ENCODE peak calls at places on chromosomes 1 and 21, in five cellular contexts. A is mammary epithelial cell; X is CD8-positive, alpha-beta T cell; P is endodermal cell; E is spleen. K is an unnamed sample.

GRCh38 chr1:151132676-151133338 is 13.6 kb downstream of the SEMA6C start:
- DNase-seq in A (no peak), X (no peak), P (peak), E (no peak), K (no peak)

GRCh38 chr1:28199328-28200233 is 23.1 kb upstream of the PTAFR start:
- DNase-seq in A (no peak), X (peak), P (no peak), E (no peak), K (no peak)

GRCh38 chr1:96559707-96560588 is 161.6 kb upstream of the PTBP2 start:
- DNase-seq in A (peak), X (no peak), P (no peak), E (no peak), K (peak)

GRCh38 chr21:45641480-45642035 is 2.0 kb upstream of the PCBP3 start:
- DNase-seq in A (no peak), X (no peak), P (peak), E (peak), K (no peak)

GRCh38 chr1:19416145-19416544 is 69.2 kb downstream of the CAPZB start:
- DNase-seq in A (no peak), X (no peak), P (no peak), E (no peak), K (peak)

GRCh38 chr21:28857720-28858119 is 135.0 kb downstream of the LTN1 start:
- DNase-seq in A (no peak), X (no peak), P (no peak), E (no peak), K (no peak)

GRCh38 chr1:223363057-223363855 is 720 bp downstream of the SUSD4 start:
- DNase-seq in A (no peak), X (peak), P (peak), E (no peak), K (no peak)

GRCh38 chr1:197336571-197336970 is 68.5 kb downstream of the CRB1 start:
- DNase-seq in A (no peak), X (no peak), P (no peak), E (no peak), K (no peak)

GRCh38 chr1:226702957-226703831 is 35.9 kb downstream of the ITPKB start:
- DNase-seq in A (peak), X (peak), P (peak), E (peak), K (no peak)

GRCh38 chr1:60037669-60038068 is 35.9 kb downstream of the C1orf87 start:
- DNase-seq in A (no peak), X (no peak), P (no peak), E (no peak), K (no peak)

GRCh38 chr1:55217226-55217996 is 2.2 kb upstream of the USP24 start:
- DNase-seq in A (no peak), X (no peak), P (no peak), E (no peak), K (no peak)

GRCh38 chr1:245880754-245881403 is 626.2 kb downstream of the SMYD3 start:
- DNase-seq in A (peak), X (no peak), P (no peak), E (no peak), K (peak)

GRCh38 chr1:209527372-209527771 is 56.1 kb upstream of the CAMK1G start:
- DNase-seq in A (peak), X (no peak), P (no peak), E (no peak), K (peak)

GRCh38 chr1:167601442-167602380 is 28.3 kb upstream of the RCSD1 start:
- DNase-seq in A (peak), X (peak), P (no peak), E (peak), K (no peak)

GRCh38 chr1:167605576-167605975 is 24.5 kb upstream of the RCSD1 start:
- DNase-seq in A (peak), X (no peak), P (no peak), E (no peak), K (peak)

GRCh38 chr1:167594827-167595226 is 35.2 kb upstream of the RCSD1 start:
- DNase-seq in A (no peak), X (no peak), P (no peak), E (no peak), K (no peak)

GRCh38 chr1:167602840-167603239 is 27.2 kb upstream of the RCSD1 start:
- DNase-seq in A (no peak), X (no peak), P (no peak), E (peak), K (no peak)

DNA sequence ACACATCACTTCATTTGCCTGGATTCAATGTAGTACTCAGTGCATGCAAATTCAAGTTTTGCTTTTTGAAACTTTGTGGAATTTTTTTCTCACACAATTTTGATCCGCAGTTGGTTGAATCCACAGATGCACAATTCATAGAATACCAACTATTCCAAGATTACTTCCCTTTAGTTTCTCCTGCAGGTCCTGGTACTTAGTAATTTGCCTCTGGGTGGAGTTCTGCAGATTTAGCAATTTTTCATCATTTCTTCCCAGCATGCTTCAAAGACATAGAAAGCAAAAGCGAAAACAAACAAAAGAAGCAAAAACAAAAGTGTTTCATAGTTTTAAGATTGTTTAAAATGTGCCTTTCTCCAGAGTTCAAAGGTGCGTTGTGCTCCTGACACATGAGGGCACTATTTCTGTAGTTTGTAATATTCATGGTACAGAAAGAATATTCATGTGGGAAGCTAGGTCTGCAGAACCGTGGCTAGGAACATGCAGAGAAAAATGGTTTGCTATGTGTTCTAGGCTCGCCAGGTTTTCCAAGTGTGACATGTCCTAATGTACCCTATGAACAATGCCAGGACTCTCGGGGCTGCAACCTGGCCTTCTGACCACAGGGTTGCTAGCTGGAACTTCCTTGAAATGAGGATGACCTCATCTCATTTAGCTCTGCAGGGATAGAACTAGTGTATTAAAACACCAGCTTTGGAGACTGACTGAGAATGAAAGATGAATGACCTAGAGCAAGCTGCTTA is 30.0 kb upstream of the RCSD1 start:
- DNase-seq in A (peak), X (no peak), P (no peak), E (no peak), K (peak)
- TF ChIP-seq CTCF in A (peak), X (peak), P (peak), E (peak), K (peak)

GRCh38 chr21:35225573-35225972 is 176.5 kb upstream of the RUNX1 start:
- DNase-seq in A (no peak), X (no peak), P (no peak), E (no peak), K (no peak)
- H3K27ac ChIP-seq in A (no peak), X (no peak), P (no peak), E (no peak), K (no peak)

DNA sequence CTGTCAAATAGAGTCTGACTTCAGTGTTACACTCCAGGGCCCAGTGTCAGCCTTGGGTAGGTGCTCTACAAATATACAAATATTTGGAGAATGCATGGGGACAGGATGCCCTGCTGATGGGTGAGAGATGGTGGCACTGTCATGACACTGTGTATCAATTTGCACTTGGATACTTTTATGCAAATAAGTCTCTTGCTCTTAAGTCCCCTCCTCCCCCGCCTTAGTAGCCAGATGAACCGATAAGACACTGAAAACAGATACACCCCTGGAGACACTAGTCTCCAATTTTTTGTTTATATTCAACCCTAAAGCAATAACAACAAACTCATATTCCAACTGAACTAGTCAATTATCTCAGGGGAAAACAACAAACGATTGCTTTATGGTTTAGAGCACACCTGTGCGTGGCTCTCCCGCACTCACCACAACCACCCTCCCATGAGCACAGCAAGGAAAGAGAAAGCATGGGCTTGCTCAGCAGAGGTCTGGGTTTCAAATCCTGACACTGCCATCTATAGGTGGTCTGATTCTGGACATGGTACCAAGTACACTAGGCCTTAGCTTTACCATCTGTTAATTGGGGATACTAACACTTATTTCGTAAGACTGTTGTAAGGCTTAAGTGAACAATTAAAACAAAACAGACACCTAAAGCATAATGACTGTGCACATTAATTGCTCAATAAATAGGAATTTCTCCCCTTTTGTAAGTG is 50.3 kb downstream of the HIVEP3 start:
- DNase-seq in A (no peak), X (no peak), P (no peak), E (no peak), K (no peak)
- TF ChIP-seq CTCF in A (peak), X (no peak), P (peak), E (peak), K (peak)

DNA sequence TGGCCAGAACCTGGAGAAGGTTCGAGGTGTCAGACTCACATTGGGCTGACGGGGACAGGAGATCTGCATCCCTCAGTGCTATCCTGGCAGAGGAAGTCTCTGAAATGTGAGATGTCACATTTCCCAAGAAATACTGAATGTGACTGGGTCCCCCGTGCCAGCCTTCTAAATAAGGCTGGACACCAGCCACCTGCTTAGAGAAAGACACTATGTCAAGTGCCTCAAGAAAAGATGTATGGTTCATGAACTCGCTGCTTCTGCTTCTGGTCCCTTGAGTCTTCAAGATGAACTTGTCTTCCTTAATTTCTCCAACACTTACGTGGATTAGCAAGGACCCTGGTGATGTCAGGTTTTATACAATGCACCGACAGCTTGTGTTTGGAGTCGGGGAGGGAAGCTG is 42.1 kb upstream of the FHAD1 start:
- DNase-seq in A (no peak), X (no peak), P (no peak), E (no peak), K (no peak)
- H3K27ac ChIP-seq in A (no peak), X (no peak), P (no peak), E (no peak), K (no peak)

K was measured in foreskin keratinocyte.